ENCODE peak calls at places on chromosome 17, in seven cellular contexts. Q is amniotic stem cell; C is fibroblast of lung; E is activated CD8-positive, alpha-beta memory T cell treated with anti-CD3 and anti-CD28 coated beads for 48 hours; G is CD4-positive, CD25-positive, alpha-beta regulatory T cell; P is stimulated activated CD8-positive, alpha-beta memory T cell treated with anti-CD3 and anti-CD28 coated beads, Interleukin-2, amount 100 ng/mL, for 1 hour; L is activated CD4-positive, alpha-beta T cell treated with anti-CD3 and anti-CD28 coated beads, Interleukin-2, amount 50 U/mL, for 24 hours. R is an unnamed sample.

GRCh38 chr17:80878876-80879722 is 112.5 kb upstream of the CHMP6 start:
- DNase-seq in L (no peak), G (no peak), E (no peak), Q (no peak), P (no peak), C (no peak), R (no peak)

GRCh38 chr17:30173649-30174048 is 57.0 kb downstream of the NSRP1 start:
- DNase-seq in C (peak), L (no peak), G (no peak), E (no peak), Q (no peak), P (no peak), R (peak)

GRCh38 chr17:8599351-8600011 is 31.0 kb downstream of the MYH10 start:
- DNase-seq in G (no peak), C (no peak), Q (no peak), P (no peak), E (no peak), L (no peak), R (no peak)

GRCh38 chr17:1769826-1770477 is 8.1 kb downstream of the SERPINF1 start:
- DNase-seq in P (no peak), E (no peak), L (no peak), G (no peak), Q (no peak), C (no peak), R (no peak)

GRCh38 chr17:48498168-48498840 is 32.5 kb downstream of the HOXB1 start:
- DNase-seq in L (no peak), Q (no peak), G (no peak), C (no peak), P (no peak), E (no peak), R (no peak)

GRCh38 chr17:7056386-7056785 is 12.5 kb upstream of the SLC16A11 start:
- DNase-seq in C (peak), Q (no peak), G (no peak), P (no peak), E (no peak), L (no peak), R (no peak)

GRCh38 chr17:17698869-17699351 is 17.7 kb downstream of the RAI1 start:
- DNase-seq in Q (no peak), P (no peak), E (no peak), C (peak), G (no peak), L (no peak), R (no peak)

GRCh38 chr17:44374306-44375195 is 10.9 kb upstream of the FAM171A2 start:
- DNase-seq in C (no peak), L (no peak), G (no peak), Q (no peak), P (no peak), E (no peak), R (no peak)

R was measured in immature natural killer cell.